ENCODE peak calls at places on chromosomes 1 and 21, in seven cellular contexts. H is Peyer's patch, B is colonic mucosa, N is brain microvascular endothelial cell, A is PC-9, Z is A549, T is epithelial cell of proximal tubule. R is an unnamed sample.

GRCh38 chr1:6084781-6085495 is 39.2 kb downstream of the KCNAB2 start:
- DNase-seq in H (no peak), B (no peak), N (no peak), A (no peak), Z (no peak), T (no peak), R (no peak)

GRCh38 chr1:166874464-166874863 is 1.6 kb downstream of the TADA1 start:
- DNase-seq in H (no peak), B (no peak), N (no peak), A (no peak), Z (no peak), T (no peak), R (no peak)

GRCh38 chr1:220528679-220529529 is 968 bp downstream of the MARK1 start:
- DNase-seq in H (peak), B (peak), N (no peak), A (no peak), Z (no peak), T (no peak), R (peak)

GRCh38 chr1:10866314-10867091 is 70.1 kb upstream of the CASZ1 start:
- DNase-seq in H (peak), B (peak), N (peak), A (no peak), Z (no peak), T (no peak), R (peak)

GRCh38 chr1:15179485-15179883 is 25.9 kb downstream of the TMEM51 start:
- DNase-seq in H (no peak), B (no peak), N (no peak), A (no peak), Z (no peak), T (no peak), R (no peak)

GRCh38 chr1:77889671-77890070 is 1.2 kb downstream of the NEXN start:
- DNase-seq in H (no peak), B (no peak), N (peak), A (peak), Z (peak), T (peak), R (peak)

GRCh38 chr1:24119859-24120756 is 8.2 kb upstream of the MYOM3 start:
- DNase-seq in H (peak), B (peak), N (no peak), A (no peak), Z (no peak), T (peak), R (no peak)

GRCh38 chr1:188343914-188344313 is 1515.2 kb downstream of the PLA2G4A start:
- DNase-seq in H (no peak), B (no peak), N (no peak), A (no peak), Z (no peak), T (no peak), R (no peak)

GRCh38 chr21:41741253-41742072 is 25.4 kb downstream of the RIPK4 start:
- DNase-seq in H (peak), B (no peak), N (no peak), A (no peak), Z (no peak), T (no peak), R (no peak)

GRCh38 chr1:180743868-180744267 is 112.0 kb downstream of the XPR1 start:
- DNase-seq in H (no peak), B (no peak), N (no peak), A (no peak), Z (no peak), T (no peak), R (no peak)

GRCh38 chr1:179800481-179800880 is 57.4 kb downstream of the FAM163A start:
- DNase-seq in H (no peak), B (no peak), N (no peak), A (no peak), Z (no peak), T (no peak), R (no peak)

GRCh38 chr1:116268211-116268610 is 104.8 kb upstream of the ATP1A1 start:
- DNase-seq in H (peak), B (peak), N (no peak), A (peak), Z (peak), T (peak), R (peak)

GRCh38 chr1:24021403-24022266 is 41.5 kb upstream of the SRSF10 start:
- DNase-seq in H (peak), B (peak), N (no peak), A (no peak), Z (no peak), T (no peak), R (no peak)

GRCh38 chr1:42419449-42419848 is 36.4 kb downstream of the ZMYND12 start:
- DNase-seq in H (no peak), B (no peak), N (no peak), A (no peak), Z (no peak), T (no peak), R (no peak)

GRCh38 chr1:156860113-156860638 is 489 bp upstream of the NTRK1 start:
- DNase-seq in H (peak), B (peak), N (peak), A (no peak), Z (peak), T (no peak), R (peak)

GRCh38 chr1:167501513-167502191 is 16.7 kb downstream of the CD247 start:
- DNase-seq in H (no peak), B (no peak), N (no peak), A (no peak), Z (no peak), T (no peak), R (no peak)

GRCh38 chr1:209929751-209930150 is 8.3 kb upstream of the SYT14 start:
- DNase-seq in H (no peak), B (no peak), N (no peak), A (no peak), Z (no peak), T (no peak), R (peak)

GRCh38 chr1:20080441-20081330 is 10.7 kb downstream of the PLA2G5 start:
- DNase-seq in H (no peak), B (no peak), N (no peak), A (no peak), Z (no peak), T (no peak), R (no peak)

GRCh38 chr1:167715653-167716302 is 6.0 kb upstream of the MPZL1 start:
- DNase-seq in H (no peak), B (no peak), N (no peak), A (no peak), Z (no peak), T (no peak), R (peak)

GRCh38 chr1:234533034-234533571 is 54.1 kb upstream of the TARBP1 start:
- DNase-seq in H (no peak), B (peak), N (peak), A (peak), Z (no peak), T (peak), R (peak)

GRCh38 chr1:109891930-109892329 is 18.7 kb upstream of the CSF1 start:
- DNase-seq in H (no peak), B (no peak), N (no peak), A (no peak), Z (no peak), T (no peak), R (no peak)

GRCh38 chr1:233908092-233908491 is 3.6 kb downstream of the SLC35F3 start:
- DNase-seq in H (no peak), B (no peak), N (no peak), A (no peak), Z (no peak), T (no peak), R (no peak)

GRCh38 chr1:97925161-97925560 is 4.3 kb upstream of the DPYD start:
- DNase-seq in H (no peak), B (no peak), N (no peak), A (no peak), Z (no peak), T (no peak), R (no peak)

GRCh38 chr21:43318841-43319781 is 107.8 kb downstream of the SIK1 start:
- DNase-seq in H (no peak), B (no peak), N (peak), A (peak), Z (no peak), T (no peak), R (peak)

GRCh38 chr1:225880210-225880584 is 2.0 kb downstream of the TMEM63A start:
- DNase-seq in H (no peak), B (no peak), N (no peak), A (no peak), Z (no peak), T (no peak), R (peak)

GRCh38 chr1:110106013-110106941 is 6.0 kb upstream of the UBL4B start:
- DNase-seq in H (peak), B (peak), N (peak), A (peak), Z (peak), T (no peak), R (peak)

GRCh38 chr1:38489844-38490270 is 369.7 kb downstream of the RRAGC start:
- DNase-seq in H (no peak), B (peak), N (no peak), A (no peak), Z (peak), T (no peak), R (peak)

GRCh38 chr1:93108335-93108734 is 29.3 kb downstream of the MTF2 start:
- DNase-seq in H (no peak), B (no peak), N (no peak), A (no peak), Z (no peak), T (no peak), R (no peak)

DNA sequence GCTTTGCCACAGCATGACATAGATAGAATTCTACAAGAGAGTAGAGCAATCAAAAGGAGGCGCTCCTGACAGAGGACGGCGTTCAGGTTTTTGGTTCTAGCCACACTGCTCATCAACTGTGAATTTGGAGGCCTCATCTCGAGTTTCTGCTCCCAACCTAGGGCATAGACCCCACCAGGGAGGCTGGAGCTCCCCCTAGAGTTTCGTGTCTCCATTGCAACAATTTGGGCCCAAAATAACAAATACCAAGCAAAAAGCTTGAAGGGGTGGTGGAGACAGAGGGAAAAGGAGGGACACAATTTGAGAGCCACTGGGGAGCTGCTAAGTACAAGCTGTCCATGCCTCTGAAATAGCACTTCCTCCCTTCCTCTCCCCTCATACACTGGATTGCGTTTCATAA is 297.0 kb downstream of the GPATCH2 start:
- DNase-seq in H (no peak), B (peak), N (no peak), A (no peak), Z (peak), T (no peak), R (no peak)
- TF ChIP-seq CTCF in H (peak), B (no peak), N (peak), A (peak), Z (no peak), T (peak), R (peak)

DNA sequence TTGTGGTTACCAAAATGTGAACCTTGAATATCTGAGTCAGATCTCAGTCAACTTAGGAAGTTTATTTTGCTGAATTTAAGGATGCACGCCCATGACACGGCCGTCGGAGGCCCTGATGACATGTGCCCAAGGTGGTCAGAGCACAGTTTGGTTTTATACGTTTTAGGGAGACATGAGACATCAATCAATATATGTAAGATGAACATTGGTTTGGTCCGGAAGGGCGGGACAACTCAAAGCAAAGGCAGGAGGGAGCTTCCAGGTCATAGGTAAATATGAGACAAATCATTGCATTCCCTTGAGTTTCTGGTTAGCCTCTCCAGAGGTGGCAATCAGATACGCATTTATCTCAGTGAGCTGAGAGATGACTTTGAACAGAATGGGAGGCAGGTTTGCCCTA is 1.0 kb upstream of the PRMT2 start:
- DNase-seq in H (no peak), B (peak), N (no peak), A (no peak), Z (no peak), T (no peak), R (no peak)
- H3K4me3 ChIP-seq in H (no peak), B (peak), N (no peak), A (peak), Z (no peak), T (peak), R (peak)

DNA sequence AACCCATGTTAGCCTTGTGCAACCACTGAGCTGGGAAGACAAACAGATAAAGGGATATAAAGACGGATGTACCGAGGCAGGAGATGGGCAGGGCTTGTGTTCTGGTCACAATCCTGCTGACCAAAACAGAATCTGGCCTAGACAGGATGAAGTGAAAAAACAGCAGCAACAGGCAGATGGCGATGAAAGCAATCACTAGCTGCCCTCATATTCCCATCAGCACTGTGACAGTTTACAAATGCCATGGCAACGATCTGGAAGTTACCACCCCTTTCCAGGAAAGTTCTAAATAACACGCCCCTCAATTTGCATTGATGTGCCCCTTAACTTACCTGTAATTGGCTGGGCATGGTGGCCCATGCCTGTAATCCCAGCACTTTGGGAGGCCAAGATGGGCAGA is 40.6 kb upstream of the CD46 start:
- DNase-seq in H (no peak), B (no peak), N (peak), A (peak), Z (peak), T (no peak), R (no peak)
- TF ChIP-seq CTCF in H (peak), B (no peak), N (no peak), A (peak), Z (no peak), T (peak), R (no peak)

GRCh38 chr1:95321516-95321915 is 87.5 kb downstream of the RWDD3 start:
- DNase-seq in H (no peak), B (no peak), N (no peak), A (no peak), Z (no peak), T (no peak), R (peak)
- H3K4me3 ChIP-seq in H (no peak), B (no peak), N (no peak), A (no peak), Z (no peak), T (no peak), R (no peak)

GRCh38 chr1:71343686-71344416 is 263.0 kb upstream of the ZRANB2 start:
- DNase-seq in H (no peak), B (no peak), N (no peak), A (no peak), Z (no peak), T (no peak), R (no peak)

DNA sequence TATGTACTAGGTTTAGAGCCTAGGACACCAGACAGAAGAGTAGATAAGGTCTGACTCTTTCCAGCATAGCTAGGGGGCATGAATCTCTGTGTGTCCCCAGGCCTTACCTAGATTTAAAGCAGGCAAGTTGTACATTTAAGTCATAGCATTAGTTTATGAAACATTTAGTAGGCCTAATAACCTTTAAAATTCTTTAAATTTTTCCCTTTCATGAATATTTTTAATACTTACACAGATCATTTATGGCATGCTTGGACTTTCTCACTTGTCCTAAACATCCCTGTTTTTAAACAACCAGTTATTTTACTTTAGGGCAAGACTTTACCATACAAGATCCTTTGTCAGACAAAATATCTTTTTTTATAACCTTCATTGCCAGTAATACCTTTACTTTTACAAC is 258.4 kb upstream of the ZRANB2 start:
- DNase-seq in H (no peak), B (no peak), N (no peak), A (no peak), Z (no peak), T (no peak), R (no peak)
- TF ChIP-seq CTCF in H (no peak), B (no peak), N (no peak), A (no peak), Z (no peak), T (no peak), R (no peak)

GRCh38 chr1:7617826-7618225 is 153.3 kb upstream of the VAMP3 start:
- DNase-seq in H (no peak), B (no peak), N (no peak), A (no peak), Z (no peak), T (no peak), R (no peak)

GRCh38 chr1:7621334-7622219 is 149.5 kb upstream of the VAMP3 start:
- DNase-seq in H (no peak), B (no peak), N (no peak), A (no peak), Z (no peak), T (peak), R (no peak)

GRCh38 chr1:7616953-7617352 is 154.1 kb upstream of the VAMP3 start:
- DNase-seq in H (no peak), B (no peak), N (no peak), A (no peak), Z (no peak), T (no peak), R (no peak)

GRCh38 chr1:7623886-7624285 is 147.2 kb upstream of the VAMP3 start:
- DNase-seq in H (no peak), B (no peak), N (no peak), A (no peak), Z (no peak), T (no peak), R (no peak)

DNA sequence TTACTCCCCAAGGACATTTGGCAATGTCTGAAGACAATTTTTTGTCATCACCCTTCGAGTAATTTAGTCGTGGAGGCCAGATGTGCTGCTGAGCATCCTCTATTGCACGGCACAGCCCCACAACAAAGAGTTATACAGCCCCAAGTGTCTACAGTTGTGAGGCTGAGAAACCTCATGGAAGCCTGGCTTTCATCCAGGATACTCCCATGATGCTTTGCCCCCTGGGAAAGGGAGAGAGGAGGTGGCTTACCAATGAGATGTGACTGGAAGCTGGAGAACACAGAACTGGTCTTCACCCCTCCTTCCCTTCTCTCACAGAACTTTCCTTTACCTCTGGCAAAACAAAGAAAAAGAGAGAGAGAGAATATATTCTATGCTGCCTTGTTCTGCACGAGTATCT is 150.9 kb upstream of the VAMP3 start:
- DNase-seq in H (no peak), B (no peak), N (no peak), A (no peak), Z (no peak), T (no peak), R (no peak)
- H3K4me3 ChIP-seq in H (no peak), B (no peak), N (no peak), A (no peak), Z (no peak), T (no peak), R (no peak)

R was measured in foreskin fibroblast.